ENCODE peak calls at places on chromosome 11, in seven cellular contexts. W is LoVo, U is skeletal muscle cell, A is WERI-Rb-1, S is cerebellum, I is GM23248, J is GM04504. D is an unnamed sample.

GRCh38 chr11:48341466-48341865 is 16.7 kb downstream of the OR4C3 start:
- DNase-seq in U (no peak), S (no peak), I (no peak), W (no peak), J (no peak), A (no peak), D (no peak)

GRCh38 chr11:47477323-47477722 is 28.4 kb upstream of the RAPSN start:
- DNase-seq in S (no peak), J (no peak), A (no peak), U (no peak), W (no peak), I (peak), D (no peak)

GRCh38 chr11:128502736-128503135 is 84.6 kb downstream of the ETS1 start:
- DNase-seq in A (peak), W (no peak), J (peak), I (peak), S (no peak), U (peak), D (peak)

GRCh38 chr11:65898656-65899355 is 1.4 kb downstream of the FOSL1 start:
- DNase-seq in J (no peak), I (peak), S (no peak), A (no peak), U (no peak), W (no peak), D (no peak)

GRCh38 chr11:7257744-7258143 is 6.0 kb downstream of the SYT9 start:
- DNase-seq in S (no peak), U (no peak), W (no peak), I (no peak), A (no peak), J (no peak), D (no peak)

GRCh38 chr11:109680127-109680526 is 258.1 kb downstream of the C11orf87 start:
- DNase-seq in J (no peak), I (peak), U (no peak), W (no peak), A (no peak), S (no peak), D (no peak)

GRCh38 chr11:78166832-78167469 is 21.5 kb downstream of the KCTD21 start:
- DNase-seq in S (no peak), I (no peak), U (no peak), A (no peak), J (no peak), W (no peak), D (no peak)

GRCh38 chr11:2271077-2271326 is 614 bp upstream of the ASCL2 start:
- DNase-seq in S (no peak), J (no peak), A (no peak), W (no peak), U (no peak), I (no peak), D (no peak)

GRCh38 chr11:74035264-74035663 is 26.4 kb upstream of the UCP3 start:
- DNase-seq in I (peak), S (no peak), W (no peak), J (no peak), U (no peak), A (no peak), D (no peak)